ENCODE peak calls at places on chromosome 5, in seven cellular contexts. O is heart left ventricle, R is HCT116, U is spleen, S is prostate gland, F is breast epithelium, B is Peyer's patch. E is an unnamed sample.

GRCh38 chr5:24222866-24223265 is 421.9 kb downstream of the CDH10 start:
- DNase-seq in O (no peak), B (no peak), F (no peak), S (no peak), R (no peak), U (no peak), E (no peak)

GRCh38 chr5:134582941-134583340 is 49.7 kb downstream of the SAR1B start:
- DNase-seq in S (no peak), O (no peak), B (no peak), F (no peak), U (no peak), R (no peak), E (no peak)

GRCh38 chr5:111530298-111530740 is 18.0 kb upstream of the STARD4 start:
- DNase-seq in F (no peak), S (no peak), R (peak), O (peak), B (peak), U (peak), E (peak)

GRCh38 chr5:78959767-78960166 is 25.3 kb downstream of the ARSB start:
- DNase-seq in R (no peak), B (no peak), O (no peak), F (no peak), U (no peak), S (no peak), E (no peak)

GRCh38 chr5:134118212-134118611 is 3.7 kb downstream of the TCF7 start:
- DNase-seq in O (no peak), R (no peak), S (no peak), F (no peak), U (no peak), B (no peak), E (no peak)

GRCh38 chr5:124952566-124952965 is 206.1 kb upstream of the ZNF608 start:
- DNase-seq in S (no peak), B (no peak), R (no peak), F (no peak), O (no peak), U (no peak), E (no peak)

GRCh38 chr5:52985306-52985705 is 3.8 kb upstream of the ITGA2 start:
- DNase-seq in O (no peak), R (no peak), B (no peak), U (no peak), F (no peak), S (no peak), E (no peak)

GRCh38 chr5:154477382-154478223 is 424 bp downstream of the HAND1 start:
- DNase-seq in R (no peak), S (no peak), U (no peak), O (no peak), F (no peak), B (no peak), E (no peak)

GRCh38 chr5:122312670-122312988 is 592 bp downstream of the SNCAIP start:
- DNase-seq in R (no peak), F (no peak), S (peak), O (peak), B (no peak), U (peak), E (peak)

GRCh38 chr5:140466981-140467742 is 65.5 kb downstream of the ANKHD1 start:
- DNase-seq in B (no peak), F (no peak), O (no peak), U (no peak), R (no peak), S (no peak), E (no peak)

GRCh38 chr5:84213212-84213611 is 171.5 kb downstream of the EDIL3 start:
- DNase-seq in R (no peak), F (no peak), U (no peak), B (no peak), O (no peak), S (no peak), E (no peak)

GRCh38 chr5:56006094-56006493 is 11.3 kb upstream of the IL6ST start:
- DNase-seq in S (no peak), B (no peak), O (no peak), R (no peak), U (no peak), F (no peak), E (no peak)

GRCh38 chr5:10324519-10325370 is 17.0 kb upstream of the CMBL start:
- DNase-seq in F (no peak), U (no peak), O (no peak), S (no peak), B (no peak), R (no peak), E (no peak)

GRCh38 chr5:124461857-124462423 is 284.5 kb downstream of the ZNF608 start:
- DNase-seq in B (no peak), S (no peak), O (no peak), R (no peak), F (no peak), U (no peak), E (no peak)

GRCh38 chr5:74414228-74414627 is 226.3 kb downstream of the ENC1 start:
- DNase-seq in S (no peak), O (no peak), U (no peak), B (no peak), F (no peak), R (no peak), E (no peak)

GRCh38 chr5:120447706-120448239 is 16.3 kb upstream of the PRR16 start:
- DNase-seq in U (no peak), O (no peak), B (no peak), R (no peak), S (no peak), F (no peak), E (no peak)

GRCh38 chr5:124908603-124909451 is 162.4 kb upstream of the ZNF608 start:
- DNase-seq in U (no peak), F (no peak), B (no peak), R (no peak), S (no peak), O (no peak), E (no peak)

GRCh38 chr5:170216262-170216864 is 16.4 kb upstream of the C5orf58 start:
- DNase-seq in R (peak), S (no peak), U (no peak), F (no peak), O (no peak), B (no peak), E (no peak)

GRCh38 chr5:179334017-179334765 is 11.1 kb downstream of the ADAMTS2 start:
- DNase-seq in S (no peak), O (no peak), R (no peak), F (no peak), U (peak), B (no peak), E (no peak)

GRCh38 chr5:166338801-166339200 is 1952.6 kb upstream of the WWC1 start:
- DNase-seq in O (no peak), R (no peak), B (no peak), F (no peak), U (no peak), S (no peak), E (no peak)

GRCh38 chr5:96297290-96297689 is 135.8 kb downstream of the PCSK1 start:
- DNase-seq in B (no peak), S (no peak), R (no peak), O (peak), F (no peak), U (no peak), E (peak)

GRCh38 chr5:59103303-59103702 is 520.4 kb downstream of the RAB3C start:
- DNase-seq in S (no peak), R (no peak), B (no peak), F (no peak), O (no peak), U (no peak), E (no peak)

GRCh38 chr5:157951673-157952373 is 92.9 kb upstream of the CLINT1 start:
- DNase-seq in F (no peak), U (no peak), B (no peak), R (no peak), S (no peak), O (no peak), E (no peak)

GRCh38 chr5:60883229-60883628 is 39.2 kb upstream of the ELOVL7 start:
- DNase-seq in B (no peak), U (no peak), S (no peak), R (peak), F (no peak), O (no peak), E (no peak)

GRCh38 chr5:93576015-93576414 is 5.0 kb downstream of the NR2F1-AS1 start:
- DNase-seq in S (no peak), F (no peak), B (no peak), O (no peak), U (no peak), R (no peak), E (no peak)

GRCh38 chr5:42950466-42951168 is 89.5 kb downstream of the ANXA2R start:
- DNase-seq in S (peak), U (no peak), B (peak), O (peak), F (no peak), R (peak), E (peak)
- TF ChIP-seq POLR2A in S (peak), U (no peak), B (no peak), O (no peak), F (peak), R (no peak), E (no peak)

GRCh38 chr5:81234801-81235200 is 1.7 kb downstream of the CKMT2 start:
- DNase-seq in F (no peak), R (no peak), B (no peak), U (no peak), O (peak), S (no peak), E (no peak)
- H3K27ac ChIP-seq in F (peak), R (no peak), B (no peak), U (no peak), O (peak), S (peak), E (peak)

DNA sequence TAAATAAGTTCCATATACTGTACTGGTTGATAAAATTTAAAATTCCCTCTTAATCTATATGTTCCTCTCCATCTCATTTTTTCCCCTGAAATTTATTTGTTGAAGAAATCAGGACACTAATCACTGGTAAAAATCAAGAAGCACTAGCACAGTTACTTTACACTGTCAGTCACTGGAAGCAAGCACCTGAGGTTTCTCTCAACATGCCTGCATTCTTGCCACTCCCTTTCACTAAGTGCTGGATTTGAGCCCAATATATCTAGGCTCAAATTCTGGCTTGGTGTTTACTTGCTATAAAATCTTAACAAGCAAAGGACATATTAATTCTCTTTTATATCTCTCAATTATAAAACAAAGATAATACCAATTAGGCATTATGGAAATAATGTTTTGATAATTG is 58.7 kb downstream of the DIAPH1 start:
- DNase-seq in S (peak), R (no peak), U (no peak), O (no peak), B (no peak), F (no peak), E (peak)
- H3K4me3 ChIP-seq in S (no peak), R (no peak), U (no peak), O (no peak), B (no peak), F (peak), E (no peak)

GRCh38 chr5:160399402-160400353 is at the start of gene FAM200C:
- DNase-seq in B (peak), O (peak), S (peak), R (peak), F (peak), U (peak), E (peak)
- TF ChIP-seq POLR2A in B (peak), O (no peak), S (peak), R (peak), F (peak), U (no peak), E (peak)

DNA sequence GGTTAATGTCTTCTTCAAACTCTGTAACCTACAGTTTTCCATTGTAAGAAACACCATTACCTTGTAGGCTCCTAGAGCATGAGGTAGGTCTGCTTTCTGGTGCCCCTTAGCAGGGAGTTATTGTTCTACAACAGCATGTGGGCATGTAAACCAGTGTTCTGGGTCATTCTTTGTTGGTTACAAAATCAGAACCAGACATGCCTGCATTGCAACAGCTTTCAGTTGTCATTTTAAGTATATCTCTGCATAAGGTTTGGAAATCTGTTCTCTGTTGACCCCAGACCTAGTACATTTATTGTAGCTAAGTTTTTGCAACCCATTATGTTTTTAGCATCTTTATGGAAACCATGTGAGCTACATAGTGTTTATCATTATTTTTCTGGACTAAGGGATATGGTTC is 10.9 kb downstream of the RGMB start:
- DNase-seq in U (no peak), O (no peak), F (no peak), R (no peak), B (no peak), S (no peak), E (no peak)
- H3K27ac ChIP-seq in U (no peak), O (no peak), F (no peak), R (no peak), B (no peak), S (no peak), E (no peak)

DNA sequence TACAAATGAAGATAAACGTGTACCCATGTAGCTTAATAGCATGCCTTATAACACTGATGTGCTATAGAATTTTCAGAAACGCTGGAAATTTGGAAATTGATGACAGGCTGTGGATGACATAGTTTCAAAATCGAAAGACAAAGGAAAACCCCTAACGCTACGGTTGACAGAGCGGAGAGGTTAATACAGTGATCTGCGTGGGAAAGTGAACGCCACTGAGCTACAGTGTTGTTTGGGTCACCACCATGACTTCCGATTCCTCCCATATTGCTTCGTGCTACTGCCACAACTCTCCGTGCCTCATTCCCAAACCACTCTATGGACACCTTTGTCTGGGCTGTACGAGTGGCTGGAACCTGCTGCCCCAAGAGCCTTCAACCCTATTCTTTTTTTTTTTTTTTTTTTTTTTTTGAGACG is 7.3 kb downstream of the OTP start:
- DNase-seq in O (no peak), B (no peak), S (no peak), U (no peak), F (no peak), R (no peak), E (no peak)
- H3K4me3 ChIP-seq in O (no peak), B (peak), S (no peak), U (peak), F (peak), R (peak), E (no peak)

GRCh38 chr5:142356716-142357468 is 32.1 kb upstream of the SPRY4 start:
- DNase-seq in U (peak), S (peak), O (peak), B (peak), R (peak), F (peak), E (peak)
- TF ChIP-seq POLR2A in U (no peak), S (no peak), O (peak), B (peak), R (no peak), F (no peak), E (peak)

DNA sequence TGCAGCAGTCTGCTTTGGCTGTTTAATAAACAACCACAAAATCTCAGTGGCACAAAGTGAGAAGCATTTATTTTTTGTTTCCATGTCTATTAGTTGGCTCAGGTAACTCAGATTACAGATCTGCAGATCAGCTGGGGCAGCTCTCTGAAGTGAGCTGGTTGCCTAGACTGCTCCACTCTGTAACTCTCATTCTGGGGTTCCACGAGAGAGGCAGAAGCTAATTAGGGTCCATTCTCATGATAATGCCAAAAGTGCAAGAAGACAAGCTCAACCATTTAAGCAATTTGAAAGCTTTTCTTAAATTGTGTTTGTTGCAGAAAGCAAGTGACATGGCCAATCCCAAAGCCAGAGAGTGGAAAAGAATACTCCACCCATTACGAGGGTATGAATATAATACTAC is 13.2 kb downstream of the MEIKIN start:
- DNase-seq in S (no peak), R (no peak), U (no peak), F (no peak), O (no peak), B (no peak), E (no peak)
- H3K27ac ChIP-seq in S (no peak), R (no peak), U (no peak), F (no peak), O (no peak), B (no peak), E (no peak)

DNA sequence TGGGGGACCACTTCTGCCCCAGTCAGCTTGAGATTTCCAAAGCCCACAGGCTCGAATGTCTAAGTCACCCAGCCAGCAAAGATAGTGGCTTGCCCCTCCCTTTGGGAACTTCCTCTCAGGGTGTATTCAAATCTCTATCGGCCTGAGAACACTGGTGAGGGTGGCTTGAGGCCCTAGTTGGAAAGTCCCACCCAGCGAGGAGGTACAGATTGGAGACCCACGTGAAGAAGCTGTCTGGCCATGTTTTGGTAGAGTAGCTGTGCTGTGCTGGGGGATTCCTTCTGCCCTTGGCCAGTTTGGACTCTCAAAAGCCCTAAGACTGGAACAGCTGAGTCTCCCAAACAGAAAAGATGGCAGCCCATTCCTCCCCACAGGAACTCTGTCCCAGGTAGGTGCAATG is 172.7 kb upstream of the RIOK2 start:
- DNase-seq in B (no peak), S (no peak), F (no peak), O (no peak), U (no peak), R (no peak), E (no peak)
- H3K4me3 ChIP-seq in B (no peak), S (no peak), F (no peak), O (no peak), U (no peak), R (no peak), E (no peak)

GRCh38 chr5:7324919-7325318 is 71.0 kb upstream of the ADCY2 start:
- DNase-seq in R (no peak), S (no peak), U (no peak), F (no peak), O (no peak), B (no peak), E (no peak)

GRCh38 chr5:7325975-7326911 is 69.7 kb upstream of the ADCY2 start:
- DNase-seq in B (no peak), S (no peak), F (no peak), U (no peak), R (no peak), O (no peak), E (peak)

GRCh38 chr5:7329712-7330111 is 66.2 kb upstream of the ADCY2 start:
- DNase-seq in S (no peak), O (no peak), U (no peak), B (no peak), F (no peak), R (no peak), E (no peak)

GRCh38 chr5:7331083-7331482 is 64.9 kb upstream of the ADCY2 start:
- DNase-seq in R (no peak), F (no peak), B (no peak), U (no peak), O (no peak), S (no peak), E (no peak)

GRCh38 chr5:7330141-7330712 is 65.7 kb upstream of the ADCY2 start:
- DNase-seq in R (no peak), U (no peak), S (no peak), B (no peak), O (no peak), F (no peak), E (no peak)
- TF ChIP-seq POLR2A in R (no peak), U (no peak), S (no peak), B (no peak), O (no peak), F (no peak), E (no peak)

E was measured in body of pancreas.